ENCODE peak calls at places on chromosome 9, in ten cellular contexts. W is right cardiac atrium; Z is HTR-8/SVneo; J is stimulated activated CD4-positive, alpha-beta T cell treated with anti-CD3 and anti-CD28 coated beads, Interleukin-2, amount 100 ng/mL, for 48 hours; Q is mucosa of gallbladder; X is head of caudate nucleus; N is transverse colon; R is left cardiac atrium; P is stomach; I is EL. M is an unnamed sample.

GRCh38 chr9:111131219-111131618 is 92.9 kb upstream of the LPAR1 start:
- DNase-seq in W (no peak), Z (no peak), J (no peak), Q (no peak), X (no peak), N (no peak), R (no peak), P (no peak), I (no peak), M (no peak)

GRCh38 chr9:84101892-84102632 is 121.5 kb downstream of the RMI1 start:
- DNase-seq in W (peak; percentile 48), Z (no peak), J (no peak), Q (no peak), X (no peak), N (no peak), R (no peak), P (no peak), I (no peak), M (no peak)

GRCh38 chr9:129964901-129965734 is 77.9 kb downstream of the FNBP1 start:
- DNase-seq in W (peak; percentile 72), Z (no peak), J (no peak), Q (no peak), X (no peak), N (no peak), R (no peak), P (no peak), I (peak; percentile 79), M (peak; percentile 35)

GRCh38 chr9:16312116-16312515 is 558.4 kb downstream of the BNC2 start:
- DNase-seq in W (no peak), Z (no peak), J (no peak), Q (no peak), X (no peak), N (no peak), R (no peak), P (no peak), I (no peak), M (peak; percentile 46)

GRCh38 chr9:107733530-107733907 is 243.9 kb upstream of the KLF4 start:
- DNase-seq in W (peak; percentile 83), Z (no peak), J (no peak), Q (no peak), X (peak; percentile 47), N (peak; percentile 28), R (peak; percentile 69), P (peak; percentile 56), I (peak; percentile 62), M (peak; percentile 48)

GRCh38 chr9:95447660-95448420 is 68.9 kb downstream of the PTCH1 start:
- DNase-seq in W (no peak), Z (no peak), J (no peak), Q (no peak), X (no peak), N (no peak), R (no peak), P (no peak), I (no peak), M (no peak)

GRCh38 chr9:89975586-89975985 is 370.8 kb downstream of the GADD45G start:
- DNase-seq in W (peak; percentile 56), Z (no peak), J (no peak), Q (no peak), X (no peak), N (no peak), R (no peak), P (no peak), I (no peak), M (no peak)

GRCh38 chr9:122320346-122320995 is 50.4 kb upstream of the PTGS1 start:
- DNase-seq in W (no peak), Z (no peak), J (no peak), Q (no peak), X (no peak), N (no peak), R (no peak), P (no peak), I (no peak), M (no peak)

GRCh38 chr9:11701706-11702105 is 991.5 kb upstream of the TYRP1 start:
- DNase-seq in W (no peak), Z (no peak), J (no peak), Q (no peak), X (no peak), N (no peak), R (no peak), P (no peak), I (no peak), M (no peak)

GRCh38 chr9:127384901-127385300 is 12.1 kb upstream of the SLC2A8 start:
- DNase-seq in W (no peak), Z (no peak), J (no peak), Q (no peak), X (no peak), N (no peak), R (no peak), P (no peak), I (no peak), M (no peak)

GRCh38 chr9:81609782-81610738 is 79.3 kb downstream of the TLE1 start:
- DNase-seq in W (no peak), Z (peak; percentile 10), J (no peak), Q (no peak), X (no peak), N (no peak), R (no peak), P (no peak), I (peak; percentile 55), M (peak; percentile 48)

GRCh38 chr9:70073193-70073592 is 29.5 kb downstream of the MAMDC2 start:
- DNase-seq in W (no peak), Z (no peak), J (no peak), Q (no peak), X (no peak), N (no peak), R (no peak), P (no peak), I (peak; percentile 18), M (peak; percentile 55)

GRCh38 chr9:93601666-93602065 is 25.3 kb downstream of the PHF2 start:
- DNase-seq in W (no peak), Z (no peak), J (no peak), Q (no peak), X (no peak), N (no peak), R (no peak), P (no peak), I (no peak), M (no peak)

GRCh38 chr9:136060671-136061371 is 34.3 kb downstream of the NACC2 start:
- DNase-seq in W (no peak), Z (no peak), J (no peak), Q (no peak), X (peak; percentile 12), N (no peak), R (no peak), P (no peak), I (no peak), M (no peak)

GRCh38 chr9:78146241-78146640 is 89.6 kb upstream of the CEP78 start:
- DNase-seq in W (no peak), Z (no peak), J (no peak), Q (no peak), X (no peak), N (no peak), R (no peak), P (no peak), I (no peak), M (peak; percentile 14)

GRCh38 chr9:5665059-5665458 is 36.2 kb downstream of the RIC1 start:
- DNase-seq in W (no peak), Z (no peak), J (no peak), Q (no peak), X (no peak), N (no peak), R (no peak), P (no peak), I (no peak), M (peak; percentile 29)

GRCh38 chr9:130927995-130928900 is 10.8 kb downstream of the FIBCD1 start:
- DNase-seq in W (peak; percentile 60), Z (peak; percentile 78), J (no peak), Q (peak; percentile 66), X (no peak), N (peak; percentile 32), R (no peak), P (peak; percentile 80), I (peak; percentile 81), M (peak; percentile 71)

GRCh38 chr9:124388275-124389048 is 26.8 kb downstream of the PSMB7 start:
- DNase-seq in W (no peak), Z (no peak), J (no peak), Q (no peak), X (no peak), N (no peak), R (no peak), P (no peak), I (no peak), M (no peak)

GRCh38 chr9:135220601-135221575 is 133.4 kb downstream of the OLFM1 start:
- DNase-seq in W (no peak), Z (no peak), J (no peak), Q (no peak), X (no peak), N (peak; percentile 2), R (no peak), P (no peak), I (no peak), M (no peak)

GRCh38 chr9:130835441-130836298 is 616 bp downstream of the ABL1 start:
- DNase-seq in W (peak; percentile 81), Z (no peak), J (peak; percentile 41), Q (no peak), X (peak; percentile 57), N (peak; percentile 40), R (peak; percentile 63), P (peak; percentile 51), I (peak; percentile 38), M (no peak)